ENCODE peak calls at places on chromosomes 2 and 18, in five cellular contexts. D is suprapubic skin, X is GM06990, Z is thoracic aorta, Q is hepatocyte. S is an unnamed sample.

GRCh38 chr18:12397793-12398192 is 9.9 kb upstream of the PRELID3A start:
- DNase-seq in Z (no peak), D (no peak), Q (no peak), X (no peak), S (no peak)

GRCh38 chr2:95578529-95578928 is 13.3 kb upstream of the TRIM43 start:
- DNase-seq in D (no peak), Z (no peak), X (no peak), Q (no peak), S (no peak)

GRCh38 chr2:130873700-130874346 is 37.1 kb downstream of the ARHGEF4 start:
- DNase-seq in Z (peak), Q (peak), D (no peak), X (no peak), S (peak)

GRCh38 chr18:6638470-6638869 is 91.0 kb upstream of the ARHGAP28 start:
- DNase-seq in X (no peak), Q (no peak), Z (no peak), D (no peak), S (no peak)

GRCh38 chr2:112147796-112148195 is 9.6 kb downstream of the FBLN7 start:
- DNase-seq in Z (no peak), X (no peak), D (no peak), Q (no peak), S (peak)

GRCh38 chr2:11307764-11308415 is 36.5 kb downstream of the ROCK2 start:
- DNase-seq in Q (no peak), X (no peak), Z (no peak), D (no peak), S (no peak)

GRCh38 chr2:233326500-233326899 is 18.9 kb downstream of the SAG start:
- DNase-seq in X (no peak), Q (no peak), Z (no peak), D (no peak), S (no peak)

GRCh38 chr2:21362101-21362500 is 238.3 kb downstream of the TDRD15 start:
- DNase-seq in X (no peak), Q (no peak), D (no peak), Z (no peak), S (no peak)

GRCh38 chr18:48777026-48777736 is 173.6 kb downstream of the SMAD7 start:
- DNase-seq in Q (peak), D (no peak), Z (no peak), X (peak), S (peak)

GRCh38 chr18:50757358-50757757 is 62.5 kb downstream of the MRO start:
- DNase-seq in D (no peak), Z (no peak), X (no peak), Q (no peak), S (no peak)

GRCh38 chr2:31322376-31322775 is 88.4 kb downstream of the EHD3 start:
- DNase-seq in Q (no peak), Z (no peak), D (no peak), X (no peak), S (no peak)

GRCh38 chr2:100960688-100961087 is 41.4 kb upstream of the RPL31 start:
- DNase-seq in X (no peak), D (no peak), Z (no peak), Q (no peak), S (no peak)

GRCh38 chr18:63444567-63444966 is 22.3 kb upstream of the VPS4B start:
- DNase-seq in D (no peak), Q (peak), Z (no peak), X (no peak), S (peak)

GRCh38 chr18:69400976-69401474 is 337 bp downstream of the DOK6 start:
- DNase-seq in D (no peak), Q (no peak), Z (no peak), X (no peak), S (peak)

GRCh38 chr2:223897669-223898314 is 47.3 kb downstream of the WDFY1 start:
- DNase-seq in Z (no peak), D (no peak), Q (no peak), X (peak), S (no peak)

GRCh38 chr18:50558948-50559749 is 738 bp upstream of the MAPK4 start:
- DNase-seq in D (no peak), Q (peak), Z (no peak), X (no peak), S (no peak)

GRCh38 chr2:113284481-113284880 is 5.8 kb upstream of the PAX8 start:
- DNase-seq in D (no peak), Q (no peak), X (no peak), Z (no peak), S (peak)

GRCh38 chr2:113283704-113284284 is 5.1 kb upstream of the PAX8 start:
- DNase-seq in Q (peak), X (no peak), D (peak), Z (peak), S (peak)

GRCh38 chr2:113281920-113282746 is 3.4 kb upstream of the PAX8 start:
- DNase-seq in Q (no peak), D (no peak), Z (no peak), X (no peak), S (peak)

GRCh38 chr2:113285816-113286215 is 7.1 kb upstream of the PAX8 start:
- DNase-seq in X (no peak), D (no peak), Z (no peak), Q (no peak), S (no peak)

DNA sequence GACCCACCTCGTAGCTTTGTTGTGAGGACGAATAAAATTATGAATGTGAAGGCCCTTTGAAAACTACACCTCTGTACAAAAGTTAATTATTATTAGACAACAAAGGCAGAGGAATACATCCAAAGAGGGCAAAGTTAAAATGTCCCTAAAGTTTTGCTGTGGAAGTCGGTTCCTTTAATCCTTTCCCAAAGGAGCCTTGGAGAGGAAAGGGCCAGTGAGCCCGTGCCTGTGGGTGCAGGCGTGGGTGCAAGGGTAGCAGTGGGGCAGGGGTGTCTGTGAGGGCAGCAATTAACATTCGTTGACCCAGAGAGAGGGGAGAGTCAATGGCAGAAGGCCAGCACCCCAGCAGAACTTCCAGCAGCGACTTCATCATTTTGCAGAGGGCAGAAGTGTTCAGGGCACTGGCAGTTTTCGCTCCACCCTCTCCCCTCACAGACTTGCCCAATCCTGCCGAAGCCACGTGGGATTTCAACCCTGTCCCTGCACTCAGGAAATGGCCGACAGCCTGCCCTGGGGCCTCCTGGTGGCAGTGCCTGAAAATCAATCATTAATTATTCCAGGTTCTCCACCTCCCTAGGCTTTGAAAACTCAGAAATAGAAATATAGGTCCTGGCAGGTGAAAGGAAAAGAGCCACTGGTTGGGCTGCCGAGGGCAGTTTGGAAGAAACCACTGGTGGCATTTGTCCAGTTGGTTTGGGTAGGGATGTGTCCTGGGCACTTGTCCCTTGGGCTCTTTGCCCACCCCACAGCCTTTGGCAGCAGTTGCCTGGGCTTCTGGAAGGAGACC is 4.2 kb upstream of the PAX8 start:
- DNase-seq in Z (no peak), X (no peak), D (no peak), Q (peak), S (no peak)
- TF ChIP-seq CTCF in Z (peak), X (peak), D (peak), Q (peak), S (peak)

GRCh38 chr2:85754313-85755095 is 713 bp downstream of the ATOH8 start:
- DNase-seq in Z (no peak), D (no peak), X (peak), Q (peak), S (peak)

GRCh38 chr2:85751627-85752026 is 2.2 kb upstream of the ATOH8 start:
- DNase-seq in Q (no peak), D (no peak), X (no peak), Z (no peak), S (no peak)

GRCh38 chr2:85751300-85751575 is 2.6 kb upstream of the ATOH8 start:
- DNase-seq in X (no peak), Z (no peak), Q (no peak), D (no peak), S (no peak)

GRCh38 chr2:85753525-85754312 is at the start of gene ATOH8:
- DNase-seq in Z (no peak), Q (peak), X (peak), D (peak), S (peak)

DNA sequence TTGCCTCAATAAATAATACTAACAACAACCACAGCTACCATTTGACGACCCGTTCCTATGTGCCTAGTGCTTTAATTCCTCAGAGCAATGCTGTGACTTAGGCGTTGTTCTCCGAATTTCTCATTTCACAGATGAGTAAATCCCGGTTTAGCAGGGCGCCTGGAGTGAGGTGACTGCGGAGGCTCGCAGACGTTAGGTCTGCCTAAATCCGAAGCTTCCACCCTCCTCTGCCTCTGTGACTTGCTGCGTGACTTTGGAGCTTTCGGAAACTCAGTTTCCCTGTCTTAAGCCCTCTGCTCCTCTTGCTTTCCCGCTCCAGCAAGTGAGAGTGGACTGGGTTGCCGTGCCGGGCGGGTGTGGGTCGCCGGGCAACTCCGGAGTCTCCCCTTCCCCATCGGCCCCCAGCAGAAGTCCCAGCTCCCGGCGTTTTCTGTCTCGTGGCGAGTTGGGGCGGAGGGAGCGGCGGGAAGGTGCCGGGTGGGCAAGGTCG is 711 bp upstream of the ATOH8 start:
- DNase-seq in D (no peak), Z (no peak), Q (no peak), X (no peak), S (no peak)
- H3K4me3 ChIP-seq in D (peak), Z (peak), Q (peak), X (no peak), S (peak)

GRCh38 chr2:3827673-3828575 is 124.5 kb downstream of the DCDC2C start:
- DNase-seq in X (no peak), D (no peak), Q (peak), Z (no peak), S (peak)
- TF ChIP-seq CTCF in X (peak), D (no peak), Q (peak), Z (peak), S (peak)

GRCh38 chr2:196967775-196968174 is 41.3 kb upstream of the PGAP1 start:
- DNase-seq in Q (no peak), D (no peak), X (no peak), Z (no peak), S (no peak)
- H3K4me3 ChIP-seq in Q (no peak), D (no peak), X (no peak), Z (no peak), S (no peak)

DNA sequence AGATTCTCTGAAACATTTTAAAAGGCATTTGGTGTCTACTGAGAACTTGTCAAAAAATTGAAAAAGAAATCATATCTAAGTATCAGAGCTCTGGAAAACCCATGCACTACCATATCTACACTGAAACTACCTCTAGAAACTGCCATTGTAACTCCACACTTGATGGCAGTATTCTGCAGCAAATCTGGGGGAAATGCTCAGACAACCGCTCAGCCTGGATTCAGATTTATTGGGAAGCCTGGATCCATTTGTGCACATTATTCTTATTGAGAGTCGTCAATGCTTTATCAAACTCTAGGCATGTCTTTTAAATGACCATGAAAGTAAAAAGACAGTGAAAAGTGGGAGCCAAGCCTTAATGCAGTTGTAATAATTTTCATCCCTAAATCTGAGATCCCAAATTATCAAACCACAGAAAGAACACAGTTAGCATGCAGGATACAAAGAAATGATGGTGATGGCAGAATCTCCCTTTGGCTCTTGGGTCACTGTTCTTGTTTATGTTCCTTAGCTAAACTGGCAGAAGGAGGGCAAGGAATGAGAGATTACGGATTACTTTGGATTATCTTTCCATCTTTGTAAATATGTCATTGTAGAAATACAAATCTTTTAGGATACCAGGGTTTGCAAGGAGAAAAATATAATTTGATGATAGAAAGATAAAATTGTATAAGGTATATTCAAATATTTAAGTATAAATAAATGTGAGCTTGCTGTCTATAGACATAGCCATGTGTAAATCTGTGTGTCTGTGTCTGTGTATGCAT is 512.1 kb upstream of the SYT4 start:
- DNase-seq in Z (no peak), Q (peak), D (no peak), X (no peak), S (peak)
- TF ChIP-seq CTCF in Z (no peak), Q (peak), D (no peak), X (no peak), S (peak)

DNA sequence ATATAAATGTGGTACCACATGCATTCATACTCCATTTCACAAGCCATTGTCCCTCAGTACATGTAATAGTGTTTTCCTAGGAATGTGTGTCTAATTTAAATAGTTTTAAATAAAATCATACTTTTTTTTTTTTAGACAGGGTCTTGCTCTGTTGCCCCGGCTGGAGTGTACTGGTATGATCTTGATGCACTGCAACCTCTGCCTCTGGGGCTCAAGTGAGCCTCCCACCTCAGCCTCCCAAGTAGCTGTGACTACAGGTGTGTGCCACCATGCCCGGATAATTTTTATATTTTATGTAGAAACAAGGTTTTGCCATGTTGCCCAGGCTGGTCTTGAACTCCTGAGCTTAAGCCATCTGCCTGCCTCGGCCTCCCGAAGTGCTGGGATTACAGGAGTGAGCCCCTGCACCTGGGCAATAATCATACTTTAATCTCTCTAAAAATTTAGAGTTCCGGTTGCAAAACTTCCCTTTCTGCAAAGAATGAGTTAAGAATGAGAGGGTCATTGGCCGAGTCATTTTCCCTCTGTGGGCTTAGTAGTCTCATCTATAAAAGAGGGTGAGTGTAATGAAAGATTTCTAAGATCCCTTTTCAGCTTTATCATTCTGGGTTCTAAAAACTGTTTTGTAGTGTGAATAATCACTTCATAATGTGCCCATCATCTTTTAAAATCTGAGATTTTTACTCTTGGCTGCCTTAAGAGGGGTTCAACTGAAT is 116.0 kb upstream of the PELI1 start:
- DNase-seq in Z (no peak), D (no peak), Q (no peak), X (no peak), S (no peak)
- H3K4me3 ChIP-seq in Z (no peak), D (no peak), Q (no peak), X (no peak), S (no peak)

GRCh38 chr2:107932483-107932882 is 53.8 kb upstream of the SLC5A7 start:
- DNase-seq in X (no peak), Q (peak), D (no peak), Z (no peak), S (peak)

GRCh38 chr2:107936427-107937359 is 49.6 kb upstream of the SLC5A7 start:
- DNase-seq in Z (no peak), D (no peak), Q (peak), X (no peak), S (peak)

GRCh38 chr2:107927034-107927534 is 59.2 kb upstream of the SLC5A7 start:
- DNase-seq in Z (no peak), X (no peak), Q (no peak), D (no peak), S (no peak)

GRCh38 chr2:107932986-107933385 is 53.3 kb upstream of the SLC5A7 start:
- DNase-seq in Z (no peak), D (no peak), Q (peak), X (no peak), S (peak)
- TF ChIP-seq CTCF in Z (peak), D (no peak), Q (peak), X (peak), S (peak)

GRCh38 chr2:219292616-219293015 is 13.4 kb downstream of the DNAJB2 start:
- DNase-seq in Z (no peak), D (no peak), X (no peak), Q (no peak), S (no peak)

GRCh38 chr2:219296631-219297391 is 12.4 kb downstream of the PTPRN start:
- DNase-seq in D (no peak), Q (no peak), Z (no peak), X (no peak), S (no peak)

GRCh38 chr2:219296142-219296541 is 13.1 kb downstream of the PTPRN start:
- DNase-seq in X (no peak), D (no peak), Z (no peak), Q (no peak), S (no peak)

GRCh38 chr2:219293736-219294201 is 14.6 kb downstream of the DNAJB2 start:
- DNase-seq in Z (no peak), D (peak), X (no peak), Q (no peak), S (no peak)

DNA sequence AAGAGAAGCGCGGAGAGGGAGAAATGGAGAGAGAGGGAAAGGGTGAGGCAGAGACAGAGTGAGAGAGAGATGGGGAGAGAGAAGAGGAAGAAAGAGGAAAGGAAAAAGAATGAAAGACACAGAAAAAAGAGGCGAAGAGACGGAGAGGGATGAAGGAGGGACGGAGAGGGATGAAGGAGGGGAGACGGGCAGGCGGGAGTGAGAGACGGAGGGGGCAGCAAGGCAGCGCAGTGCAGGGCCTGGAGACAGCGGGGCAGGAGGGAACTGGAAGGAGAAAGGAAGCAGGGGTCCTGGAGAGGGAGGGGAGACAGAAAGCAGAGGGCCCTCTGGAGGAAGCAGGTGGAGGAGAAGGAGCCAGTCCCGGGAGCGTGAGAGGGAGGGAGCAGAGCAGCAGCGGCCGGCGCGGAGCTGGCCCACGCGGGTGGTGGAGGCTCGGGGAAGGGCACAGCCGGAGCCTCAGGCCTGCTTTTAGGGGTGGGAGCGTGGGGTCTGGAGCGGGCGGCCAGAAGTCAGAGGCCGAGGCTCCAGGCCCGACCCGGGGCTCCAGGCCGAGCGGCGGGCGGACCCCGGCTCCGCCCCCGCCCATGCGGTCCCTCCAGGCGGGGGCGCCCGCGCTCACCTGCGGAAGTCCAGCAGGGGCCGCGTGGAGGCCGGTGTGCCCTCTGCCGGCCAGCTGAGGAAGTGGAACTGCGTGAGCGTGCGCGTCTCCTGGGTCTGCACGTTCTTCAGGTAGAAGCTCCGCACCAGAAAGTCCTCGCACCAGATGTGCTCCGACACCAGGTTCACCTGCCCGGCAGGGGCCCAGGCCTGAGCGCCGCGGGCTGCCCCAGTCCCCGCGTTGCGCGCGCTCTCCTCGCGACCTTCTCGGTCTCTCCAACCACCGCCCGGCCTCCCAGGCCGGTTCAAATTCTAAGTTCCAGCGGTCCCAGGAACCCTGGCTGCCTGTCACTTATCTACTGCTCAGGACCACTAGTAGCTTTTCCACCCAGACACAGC is 14.5 kb downstream of the PTPRN start:
- DNase-seq in Q (peak), D (peak), Z (no peak), X (peak), S (peak)
- H3K4me3 ChIP-seq in Q (peak), D (peak), Z (peak), X (peak), S (peak)

GRCh38 chr2:143940720-143941119 is 579.2 kb downstream of the ZEB2 start:
- DNase-seq in X (no peak), D (no peak), Q (no peak), Z (no peak), S (no peak)

GRCh38 chr2:143936758-143937562 is 583.0 kb downstream of the ZEB2 start:
- DNase-seq in Z (no peak), D (peak), X (peak), Q (peak), S (peak)

GRCh38 chr2:143937563-143938346 is 582.2 kb downstream of the ZEB2 start:
- DNase-seq in X (no peak), Z (no peak), Q (peak), D (no peak), S (no peak)

GRCh38 chr2:143942486-143942885 is 577.4 kb downstream of the ZEB2 start:
- DNase-seq in Q (no peak), D (no peak), X (no peak), Z (no peak), S (no peak)

GRCh38 chr2:143939976-143940375 is 579.9 kb downstream of the ZEB2 start:
- DNase-seq in Z (no peak), Q (no peak), X (no peak), D (no peak), S (peak)
- TF ChIP-seq CTCF in Z (no peak), Q (no peak), X (no peak), D (no peak), S (no peak)